ENCODE peak calls at places on chromosomes 5 and 9, in ten cellular contexts. U is kidney epithelial cell, C is astrocyte of the cerebellum, I is right lobe of liver, O is astrocyte of the spinal cord, M is Peyer's patch, S is IMR-90, P is heart right ventricle, B is spleen, W is lung. R is an unnamed sample.

GRCh38 chr9:95081998-95082397 is 235.5 kb downstream of the FANCC start:
- DNase-seq in I (no peak), U (no peak), M (peak), O (no peak), C (no peak), S (no peak), P (no peak), B (peak), W (no peak), R (no peak)

GRCh38 chr9:83382421-83382820 is 155.8 kb downstream of the FRMD3 start:
- DNase-seq in C (no peak), S (no peak), O (no peak), B (no peak), M (no peak), I (no peak), W (no peak), P (no peak), U (no peak), R (no peak)

GRCh38 chr5:178496219-178496618 is 94.0 kb downstream of the COL23A1 start:
- DNase-seq in P (no peak), M (no peak), I (no peak), O (no peak), W (no peak), B (no peak), U (no peak), S (no peak), C (no peak), R (no peak)

GRCh38 chr5:59358497-59358896 is 535.0 kb downstream of the PDE4D start:
- DNase-seq in U (no peak), S (peak), B (no peak), O (peak), I (no peak), M (no peak), W (no peak), P (no peak), C (no peak), R (no peak)

GRCh38 chr9:134369416-134370212 is 43.4 kb downstream of the RXRA start:
- DNase-seq in U (no peak), S (no peak), W (no peak), M (no peak), I (no peak), B (no peak), P (no peak), O (no peak), C (no peak), R (no peak)

GRCh38 chr5:8413975-8414374 is 545.0 kb downstream of the MTRR start:
- DNase-seq in I (no peak), P (no peak), U (no peak), O (no peak), W (no peak), B (no peak), M (no peak), C (no peak), S (no peak), R (no peak)

GRCh38 chr9:92381780-92382179 is 22.6 kb downstream of the OGN start:
- DNase-seq in C (no peak), P (no peak), B (no peak), M (no peak), O (no peak), W (no peak), I (no peak), U (no peak), S (no peak), R (no peak)

GRCh38 chr5:96823900-96824351 is 16.2 kb upstream of the ERAP1 start:
- DNase-seq in O (peak), S (peak), W (no peak), U (peak), C (no peak), M (no peak), I (no peak), P (no peak), B (no peak), R (peak)

GRCh38 chr5:173010021-173010420 is 26.4 kb downstream of the ATP6V0E1 start:
- DNase-seq in M (no peak), I (no peak), C (peak), B (no peak), P (no peak), S (peak), U (peak), O (no peak), W (no peak), R (no peak)

GRCh38 chr5:12623408-12623807 is 719.2 kb upstream of the CTNND2 start:
- DNase-seq in M (no peak), S (no peak), O (peak), I (no peak), B (no peak), P (no peak), C (no peak), U (no peak), W (no peak), R (no peak)

GRCh38 chr5:171810217-171810616 is 24.6 kb downstream of the SMIM23 start:
- DNase-seq in B (peak), U (no peak), M (no peak), P (no peak), S (no peak), I (no peak), O (no peak), C (no peak), W (no peak), R (no peak)

GRCh38 chr5:134543820-134544692 is 18.6 kb downstream of the JADE2 start:
- DNase-seq in M (peak), B (peak), W (no peak), S (no peak), C (no peak), U (no peak), O (no peak), I (no peak), P (no peak), R (no peak)

GRCh38 chr5:88889165-88890069 is 6.4 kb upstream of the MEF2C start:
- DNase-seq in O (peak), M (peak), P (peak), W (peak), U (no peak), B (peak), S (peak), C (no peak), I (peak), R (no peak)

GRCh38 chr9:37995348-37995737 is 73.7 kb downstream of the SHB start:
- DNase-seq in B (no peak), O (no peak), S (no peak), M (no peak), W (no peak), I (no peak), P (no peak), C (no peak), U (no peak), R (no peak)

GRCh38 chr5:21802869-21803490 is 1050.2 kb downstream of the CDH12 start:
- DNase-seq in I (no peak), P (no peak), M (no peak), B (no peak), U (no peak), O (peak), C (no peak), W (no peak), S (peak), R (no peak)

GRCh38 chr5:173217626-173218397 is 17.2 kb downstream of the NKX2-5 start:
- DNase-seq in P (peak), M (peak), B (peak), O (no peak), S (no peak), I (no peak), U (no peak), C (no peak), W (no peak), R (no peak)

GRCh38 chr9:133103183-133103986 is 17.7 kb downstream of the RALGDS start:
- DNase-seq in O (peak), B (peak), W (peak), U (no peak), C (no peak), M (peak), S (peak), I (peak), P (peak), R (no peak)

GRCh38 chr9:131668439-131669233 is 71.2 kb downstream of the RAPGEF1 start:
- DNase-seq in C (peak), B (peak), P (no peak), I (peak), S (peak), U (no peak), M (peak), O (peak), W (no peak), R (no peak)

GRCh38 chr5:68129364-68129763 is 86.2 kb upstream of the PIK3R1 start:
- DNase-seq in I (no peak), P (no peak), B (no peak), M (no peak), S (no peak), C (no peak), O (no peak), U (no peak), W (no peak), R (no peak)

GRCh38 chr5:143582869-143583268 is 179.4 kb upstream of the NR3C1 start:
- DNase-seq in I (no peak), M (no peak), C (no peak), S (peak), P (no peak), W (no peak), O (no peak), U (no peak), B (no peak), R (no peak)

GRCh38 chr5:143582176-143582575 is 178.7 kb upstream of the NR3C1 start:
- DNase-seq in M (no peak), C (no peak), B (no peak), W (no peak), O (no peak), S (no peak), U (no peak), I (no peak), P (no peak), R (no peak)

GRCh38 chr5:143581649-143582048 is 178.2 kb upstream of the NR3C1 start:
- DNase-seq in W (no peak), I (no peak), U (no peak), P (no peak), S (no peak), O (no peak), C (no peak), M (no peak), B (no peak), R (no peak)

GRCh38 chr5:143581148-143581547 is 177.7 kb upstream of the NR3C1 start:
- DNase-seq in I (no peak), S (no peak), M (peak), B (no peak), C (no peak), U (no peak), P (no peak), W (no peak), O (no peak), R (no peak)

DNA sequence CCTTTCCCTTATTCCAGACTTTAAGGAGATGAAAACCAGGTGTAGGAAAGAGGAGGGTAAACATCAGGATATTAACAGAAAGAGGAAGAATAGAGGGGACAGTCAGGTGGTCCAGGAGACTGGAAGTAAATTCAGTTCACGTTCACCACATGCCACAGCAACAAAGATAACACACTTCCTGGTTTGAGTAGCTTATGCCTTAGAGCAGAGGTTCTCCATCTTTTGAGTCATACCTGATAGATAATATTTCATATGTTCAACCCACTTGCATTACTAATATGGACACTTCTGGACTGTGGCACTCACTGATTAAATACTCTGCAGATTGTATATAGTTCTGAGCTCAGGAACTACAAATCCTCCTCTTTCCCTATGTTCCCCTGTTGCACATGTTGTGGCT is 179.9 kb upstream of the NR3C1 start:
- DNase-seq in B (no peak), S (no peak), I (no peak), M (no peak), U (no peak), W (no peak), P (no peak), C (no peak), O (no peak), R (no peak)
- H3K4me3 ChIP-seq in B (no peak), S (no peak), I (no peak), M (no peak), U (no peak), W (no peak), P (no peak), C (no peak), O (no peak), R (no peak)

DNA sequence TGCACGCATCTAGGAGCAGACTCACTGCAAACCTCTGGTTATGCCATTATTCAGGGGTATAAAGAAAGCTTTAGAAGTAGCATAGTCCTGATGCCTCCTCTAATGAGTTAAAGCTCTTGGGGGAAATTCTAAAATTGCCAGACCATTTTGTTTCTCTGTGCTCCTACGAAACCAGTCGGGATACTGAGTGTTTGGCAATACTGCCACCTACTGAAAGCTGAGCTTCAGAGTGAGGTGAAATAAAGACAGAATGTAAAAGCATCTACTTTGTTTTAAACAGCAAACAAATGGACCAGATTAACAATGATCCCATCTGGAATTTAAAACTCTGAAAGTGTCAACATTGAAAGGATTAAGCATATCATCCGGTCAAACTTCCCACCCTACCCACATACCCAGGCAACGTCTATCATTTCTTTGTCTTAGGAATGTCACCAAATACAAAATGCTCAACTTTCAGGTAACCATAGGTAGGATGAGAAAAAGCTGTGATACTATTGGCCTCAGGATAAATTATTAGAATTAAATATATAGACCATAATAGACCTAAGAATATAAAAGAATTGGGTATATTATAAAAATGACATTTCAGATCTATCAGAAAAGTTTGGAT is 77.8 kb upstream of the SHISAL2B start:
- DNase-seq in B (no peak), P (no peak), U (peak), W (no peak), M (peak), O (peak), C (peak), S (peak), I (no peak), R (no peak)
- TF ChIP-seq CTCF in B (peak), P (peak), U (peak), W (peak), M (peak), O (peak), C (peak), S (peak), I (peak), R (peak)

GRCh38 chr5:36174119-36174518 is 22.2 kb downstream of the SKP2 start:
- DNase-seq in B (no peak), I (no peak), S (no peak), P (no peak), U (no peak), O (no peak), W (no peak), M (no peak), C (no peak), R (no peak)
- H3K4me3 ChIP-seq in B (no peak), I (no peak), S (no peak), P (no peak), U (no peak), O (no peak), W (no peak), M (no peak), C (no peak), R (no peak)

DNA sequence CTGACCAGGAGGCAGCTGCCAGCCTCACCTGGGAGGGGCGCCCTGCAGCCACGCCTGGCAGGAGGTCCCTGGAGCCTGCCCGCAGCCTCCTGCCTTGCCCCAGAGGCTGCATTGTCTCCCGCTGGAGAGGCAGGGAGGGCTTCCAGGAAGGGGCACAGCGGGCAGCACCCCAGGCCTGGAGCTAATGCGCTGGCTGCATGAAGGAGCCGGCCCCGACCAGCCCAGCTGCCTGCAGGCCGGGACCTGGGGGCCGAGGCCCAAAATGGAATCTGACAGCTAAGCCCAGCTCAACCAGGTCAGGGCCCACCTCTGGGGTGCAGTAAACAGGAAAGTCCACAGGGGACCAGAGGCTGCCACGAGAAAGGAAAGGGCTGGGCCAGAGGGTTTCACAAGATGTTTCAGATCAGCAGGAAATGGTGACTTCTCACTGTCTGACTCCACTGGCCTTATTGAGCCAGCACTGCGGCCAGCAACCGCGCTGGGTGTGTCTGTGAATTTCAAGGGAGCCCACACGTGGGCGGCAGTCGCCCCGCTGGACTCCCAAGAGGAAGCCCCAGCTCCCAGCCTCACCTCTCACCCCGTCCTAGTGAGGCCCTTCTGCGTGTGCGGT is 18.6 kb upstream of the NOTCH1 start:
- DNase-seq in B (peak), I (peak), S (peak), O (peak), P (peak), C (no peak), W (peak), M (peak), U (no peak), R (no peak)
- TF ChIP-seq CTCF in B (peak), I (peak), S (peak), O (no peak), P (no peak), C (no peak), W (no peak), M (peak), U (no peak), R (peak)

DNA sequence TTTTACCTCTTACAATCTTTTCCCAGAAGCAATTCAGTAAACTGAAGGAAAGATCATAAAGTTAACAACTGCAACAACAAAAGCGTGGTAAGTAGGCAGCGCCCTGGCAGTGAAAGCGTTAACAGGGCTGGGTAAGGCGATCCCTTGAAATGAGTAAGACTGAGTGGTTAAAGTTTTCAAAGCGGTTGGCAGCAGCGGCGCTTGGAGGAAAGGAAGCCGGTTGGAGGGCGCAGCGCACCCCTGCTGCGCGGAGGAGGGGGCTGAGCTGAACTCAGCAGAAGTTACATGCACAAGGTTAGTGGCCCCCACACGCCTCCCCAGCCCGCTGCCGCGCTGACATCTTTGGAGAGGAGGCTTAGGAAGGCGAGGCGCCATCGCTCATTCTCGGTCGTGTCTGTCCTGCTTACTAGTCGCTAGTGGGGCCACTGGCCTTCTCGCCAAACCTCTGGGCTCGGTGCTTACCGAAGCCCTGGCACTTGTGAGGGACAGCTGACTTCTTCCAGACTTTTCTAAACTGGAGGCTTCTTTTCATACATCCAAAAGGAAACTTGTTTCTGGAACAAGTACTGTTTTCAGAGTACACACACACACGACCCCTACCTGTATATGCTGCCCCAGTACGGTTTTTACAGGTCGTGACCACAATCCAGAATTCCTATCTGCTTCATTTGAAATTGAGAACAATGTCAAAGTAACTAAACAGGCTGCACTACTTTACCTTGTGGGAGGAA is at the start of gene SH3RF2:
- DNase-seq in M (peak), O (peak), U (peak), I (peak), C (peak), P (peak), S (peak), B (no peak), W (peak), R (no peak)
- H3K4me3 ChIP-seq in M (peak), O (peak), U (peak), I (peak), C (peak), P (peak), S (peak), B (no peak), W (peak), R (peak)

GRCh38 chr5:65760504-65761275 is 38.7 kb downstream of the NLN start:
- DNase-seq in B (no peak), C (peak), W (no peak), O (peak), U (no peak), I (peak), M (peak), S (peak), P (peak), R (no peak)
- TF ChIP-seq CTCF in B (peak), C (peak), W (peak), O (peak), U (peak), I (peak), M (peak), S (no peak), P (peak), R (peak)

GRCh38 chr9:91074866-91075265 is 273.2 kb downstream of the SYK start:
- DNase-seq in B (no peak), U (no peak), W (no peak), C (no peak), I (no peak), M (no peak), O (peak), P (no peak), S (no peak), R (no peak)

GRCh38 chr9:91075279-91075678 is 273.7 kb downstream of the SYK start:
- DNase-seq in O (peak), U (no peak), C (no peak), P (no peak), I (no peak), B (no peak), W (no peak), S (no peak), M (no peak), R (no peak)

GRCh38 chr9:91073811-91074771 is 272.5 kb downstream of the SYK start:
- DNase-seq in U (no peak), M (no peak), O (no peak), C (no peak), B (no peak), P (no peak), W (no peak), I (no peak), S (no peak), R (no peak)

GRCh38 chr9:91077624-91078023 is 276.0 kb downstream of the SYK start:
- DNase-seq in O (no peak), B (no peak), S (no peak), W (peak), U (no peak), P (no peak), M (no peak), I (no peak), C (no peak), R (no peak)

GRCh38 chr9:91078041-91078441 is 276.4 kb downstream of the SYK start:
- DNase-seq in I (no peak), C (no peak), B (no peak), S (no peak), P (no peak), U (no peak), O (no peak), M (no peak), W (no peak), R (peak)
- H3K4me3 ChIP-seq in I (no peak), C (no peak), B (no peak), S (no peak), P (no peak), U (no peak), O (no peak), M (no peak), W (no peak), R (no peak)

R was measured in BJ.